ENCODE peak calls at places on chromosomes 13 and 19, in nine cellular contexts. F, O, L, E, N, V, G, D and K are unnamed samples.

GRCh38 chr13:46666727-46667456 is 113.9 kb downstream of the LRCH1 start:
- ATAC-seq in L (no peak), F (no peak), V (peak; percentile 50), D (no peak), E (peak; percentile 38), G (peak; percentile 20), O (peak; percentile 32), N (peak; percentile 60), K (no peak)

GRCh38 chr13:29771247-29771646 is 79.2 kb downstream of the UBL3 start:
- ATAC-seq in G (no peak), D (peak; percentile 34), L (no peak), F (no peak), E (no peak), V (peak; percentile 49), O (no peak), N (peak; percentile 66), K (peak; percentile 31)

GRCh38 chr19:9970481-9970880 is 34.2 kb upstream of the OLFM2 start:
- ATAC-seq in N (no peak), G (no peak), V (no peak), D (no peak), O (no peak), E (peak; percentile 4), L (no peak), F (no peak), K (no peak)

GRCh38 chr19:35279985-35280821 is 2.1 kb upstream of the HAMP start:
- ATAC-seq in F (peak; percentile 31), L (no peak), N (peak; percentile 21), G (no peak), E (peak; percentile 24), D (no peak), V (peak; percentile 33), O (no peak), K (no peak)

GRCh38 chr13:33859691-33860303 is 41.8 kb downstream of the RFC3 start:
- ATAC-seq in F (no peak), E (no peak), G (no peak), D (peak; percentile 95), L (no peak), O (no peak), N (no peak), V (no peak), K (no peak)

GRCh38 chr19:42389899-42390298 is at the start of gene CNFN:
- ATAC-seq in E (no peak), F (no peak), L (no peak), G (no peak), D (no peak), O (no peak), V (no peak), N (no peak), K (no peak)

GRCh38 chr19:47756627-47756929 is 11.2 kb downstream of the NOP53 start:
- ATAC-seq in V (no peak), L (peak; percentile 16), N (no peak), O (no peak), F (peak; percentile 11), G (no peak), E (no peak), D (no peak), K (no peak)

GRCh38 chr19:41480336-41480735 is 37.4 kb downstream of the ERICH4 start:
- ATAC-seq in V (no peak), N (no peak), G (no peak), D (no peak), L (no peak), E (no peak), O (no peak), F (no peak), K (no peak)

GRCh38 chr19:51181913-51182419 is 39.9 kb downstream of the SIGLEC7 start:
- ATAC-seq in G (no peak), O (no peak), F (peak; percentile 24), E (peak; percentile 27), V (no peak), L (peak; percentile 35), N (no peak), D (no peak), K (no peak)

GRCh38 chr19:46748325-46749109 is 2.3 kb upstream of the STRN4 start:
- ATAC-seq in G (peak; percentile 43), L (no peak), N (no peak), D (no peak), E (no peak), V (no peak), F (no peak), O (no peak), K (peak; percentile 25)

GRCh38 chr13:38099751-38100150 is 230.2 kb upstream of the TRPC4 start:
- ATAC-seq in D (no peak), N (no peak), G (no peak), O (no peak), V (no peak), E (no peak), L (no peak), F (no peak), K (no peak)

GRCh38 chr13:48656621-48657020 is 2.9 kb downstream of the CYSLTR2 start:
- ATAC-seq in G (no peak), L (no peak), O (no peak), N (no peak), F (no peak), D (no peak), V (no peak), E (no peak), K (no peak)

GRCh38 chr13:99417151-99417820 is 84.0 kb upstream of the TM9SF2 start:
- ATAC-seq in E (peak; percentile 1), G (peak; percentile 2), L (no peak), N (no peak), V (no peak), O (no peak), D (no peak), F (no peak), K (no peak)

GRCh38 chr13:110419391-110419791 is 112.3 kb downstream of the COL4A2 start:
- ATAC-seq in L (no peak), G (no peak), D (peak; percentile 63), V (no peak), N (no peak), E (no peak), O (no peak), F (no peak), K (no peak)

GRCh38 chr13:49404621-49405020 is 39.2 kb downstream of the CAB39L start:
- ATAC-seq in N (no peak), D (no peak), V (no peak), E (no peak), L (no peak), G (no peak), O (no peak), F (no peak), K (no peak)

GRCh38 chr13:95385808-95386207 is 84.6 kb upstream of the ABCC4 start:
- ATAC-seq in G (no peak), N (no peak), V (no peak), O (no peak), E (no peak), F (no peak), L (no peak), D (no peak), K (no peak)

GRCh38 chr19:29678484-29679106 is 13.3 kb downstream of the PLEKHF1 start:
- ATAC-seq in E (no peak), N (no peak), D (no peak), O (peak; percentile 78), L (no peak), V (no peak), G (no peak), F (peak; percentile 83), K (no peak)

GRCh38 chr19:10085641-10086031 is 481 bp upstream of the SHFL start:
- ATAC-seq in F (no peak), D (no peak), G (no peak), V (no peak), L (no peak), N (no peak), O (no peak), E (peak; percentile 3), K (no peak)

GRCh38 chr19:42249769-42250168 is 5.2 kb downstream of the ERF start:
- ATAC-seq in E (no peak), V (no peak), N (no peak), G (no peak), O (no peak), F (no peak), L (no peak), D (no peak), K (no peak)

GRCh38 chr19:3970313-3970807 is 539 bp downstream of the DAPK3 start:
- ATAC-seq in L (no peak), E (no peak), V (no peak), N (peak; percentile 13), D (no peak), G (peak; percentile 3), F (no peak), O (no peak), K (no peak)

GRCh38 chr13:31433756-31434155 is 234.0 kb downstream of the B3GLCT start:
- ATAC-seq in V (no peak), O (no peak), F (no peak), G (no peak), D (no peak), N (no peak), L (no peak), E (no peak), K (no peak)

GRCh38 chr13:36347826-36348225 is 1.6 kb upstream of the SPART start:
- ATAC-seq in O (no peak), G (no peak), N (no peak), E (no peak), F (no peak), L (no peak), D (no peak), V (no peak), K (no peak)

GRCh38 chr13:50993908-50994307 is 84.3 kb downstream of the RNASEH2B start:
- ATAC-seq in G (no peak), L (no peak), V (no peak), E (no peak), F (peak; percentile 75), O (no peak), D (no peak), N (no peak), K (no peak)

GRCh38 chr13:96946709-96947311 is 47.5 kb downstream of the OXGR1 start:
- ATAC-seq in N (no peak), D (no peak), L (no peak), G (no peak), F (no peak), V (no peak), E (no peak), O (no peak), K (no peak)